ENCODE peak calls at places on chromosomes 2 and 18, in four cellular contexts. K is OCI-LY7, S is fibroblast of lung, R is coronary artery. B is an unnamed sample.

GRCh38 chr2:138059967-138060635 is 95.8 kb downstream of the HNMT start:
- DNase-seq in K (no peak), R (no peak), S (peak; percentile 75), B (no peak)

GRCh38 chr18:39326772-39327171 is 1761.2 kb upstream of the CELF4 start:
- DNase-seq in K (no peak), S (no peak), R (no peak), B (no peak)

GRCh38 chr2:221477697-221478096 is 94.4 kb downstream of the EPHA4 start:
- DNase-seq in R (no peak), K (no peak), S (no peak), B (no peak)

GRCh38 chr2:60520917-60521539 is 32.4 kb downstream of the BCL11A start:
- DNase-seq in S (no peak), R (no peak), K (no peak), B (no peak)

GRCh38 chr2:241659150-241659739 is 21.8 kb downstream of the ATG4B start:
- DNase-seq in K (peak; percentile 52), R (no peak), S (peak; percentile 82), B (peak; percentile 58)

GRCh38 chr2:55204536-55204935 is 27.6 kb downstream of the CLHC1 start:
- DNase-seq in K (no peak), R (no peak), S (no peak), B (no peak)

GRCh38 chr2:235314371-235314915 is 179.4 kb upstream of the AGAP1 start:
- DNase-seq in S (no peak), R (no peak), K (no peak), B (no peak)

GRCh38 chr2:237707859-237708398 is 80.5 kb downstream of the LRRFIP1 start:
- DNase-seq in S (peak; percentile 61), R (no peak), K (no peak), B (no peak)

GRCh38 chr18:11520536-11520935 is 88.9 kb upstream of the SLC35G4 start:
- DNase-seq in K (no peak), R (no peak), S (no peak), B (no peak)

GRCh38 chr2:240596080-240596460 is 9.5 kb downstream of the CAPN10 start:
- DNase-seq in S (no peak), R (no peak), K (no peak), B (no peak)

GRCh38 chr2:240597054-240597418 is 10.5 kb downstream of the CAPN10 start:
- DNase-seq in S (no peak), K (no peak), R (no peak), B (no peak)

GRCh38 chr2:240594511-240595380 is 8.2 kb downstream of the CAPN10 start:
- DNase-seq in S (no peak), K (no peak), R (no peak), B (no peak)

GRCh38 chr2:240596491-240596931 is 10.0 kb downstream of the CAPN10 start:
- DNase-seq in K (no peak), R (no peak), S (no peak), B (no peak)

DNA sequence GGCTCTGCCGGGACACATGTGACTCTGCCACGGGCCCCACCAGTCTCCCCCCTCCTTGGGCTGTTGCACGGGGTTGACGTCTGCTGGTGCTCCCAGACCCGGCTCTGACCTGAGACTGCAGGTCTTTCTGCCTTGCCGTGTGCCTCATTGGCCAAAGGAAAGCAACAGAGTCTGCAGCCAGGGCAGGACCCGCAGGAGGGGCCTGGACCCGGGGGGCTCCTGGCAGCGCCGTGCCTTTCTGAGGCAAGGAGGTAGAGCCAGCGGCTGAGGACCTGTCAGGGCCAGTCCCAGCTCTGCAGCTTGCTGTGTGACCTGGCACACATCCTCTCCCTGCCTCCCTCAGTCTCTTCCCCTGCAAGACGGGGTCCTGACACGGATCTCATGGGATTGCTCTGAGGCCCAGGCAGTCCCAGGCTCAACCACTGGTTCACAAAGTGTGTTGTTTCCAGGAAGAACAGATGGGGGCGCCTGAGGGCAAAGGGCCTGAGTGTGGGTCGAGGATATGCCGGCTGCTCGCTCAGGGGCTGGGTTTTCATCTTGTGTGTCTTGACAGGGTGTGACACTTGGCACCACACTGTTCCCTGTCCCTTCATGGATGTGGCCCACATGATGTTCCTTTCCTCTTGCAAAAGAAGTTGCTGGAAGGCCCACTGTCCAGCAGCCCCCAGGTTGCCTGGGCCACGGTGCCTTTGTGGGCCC is 9.0 kb downstream of the CAPN10 start:
- DNase-seq in K (peak; percentile 43), R (no peak), S (peak; percentile 19), B (peak; percentile 66)
- TF ChIP-seq CTCF in K (peak; percentile 73), R (no peak), S (peak; percentile 13), B (peak; percentile 62)

DNA sequence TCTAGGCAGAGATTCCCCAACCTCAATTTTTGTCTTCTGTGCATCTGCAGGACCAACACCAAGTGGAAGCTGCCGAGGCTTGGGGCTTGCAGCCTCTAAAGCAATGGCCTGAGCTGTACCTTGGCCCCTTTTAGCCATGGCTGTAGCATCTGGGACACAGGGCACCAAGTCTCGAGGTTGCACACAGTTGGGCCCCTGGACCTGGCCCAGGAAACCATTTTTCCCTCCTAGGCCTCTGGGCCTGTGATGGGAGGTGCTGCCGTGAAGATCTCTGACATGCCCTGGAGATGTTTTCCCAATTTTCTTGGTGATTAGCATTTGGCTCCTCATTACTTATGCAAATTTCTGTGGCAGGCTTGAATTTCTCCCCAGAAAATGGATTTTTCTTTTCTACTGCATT is 105.7 kb upstream of the LDAH start:
- DNase-seq in K (no peak), S (no peak), R (no peak), B (no peak)
- TF ChIP-seq CTCF in K (no peak), S (no peak), R (no peak), B (no peak)

GRCh38 chr2:24492283-24493272 is 1.5 kb downstream of the NCOA1 start:
- DNase-seq in K (no peak), S (peak; percentile 51), R (no peak), B (no peak)

GRCh38 chr2:24489942-24490673 is 946 bp upstream of the NCOA1 start:
- DNase-seq in K (no peak), S (peak; percentile 40), R (no peak), B (peak; percentile 27)

GRCh38 chr2:24491626-24492282 is 700 bp downstream of the NCOA1 start:
- DNase-seq in K (peak; percentile 54), S (peak; percentile 30), R (peak; percentile 78), B (peak; percentile 65)

GRCh38 chr2:24489465-24489864 is 1.6 kb upstream of the NCOA1 start:
- DNase-seq in S (no peak), K (no peak), R (no peak), B (no peak)

DNA sequence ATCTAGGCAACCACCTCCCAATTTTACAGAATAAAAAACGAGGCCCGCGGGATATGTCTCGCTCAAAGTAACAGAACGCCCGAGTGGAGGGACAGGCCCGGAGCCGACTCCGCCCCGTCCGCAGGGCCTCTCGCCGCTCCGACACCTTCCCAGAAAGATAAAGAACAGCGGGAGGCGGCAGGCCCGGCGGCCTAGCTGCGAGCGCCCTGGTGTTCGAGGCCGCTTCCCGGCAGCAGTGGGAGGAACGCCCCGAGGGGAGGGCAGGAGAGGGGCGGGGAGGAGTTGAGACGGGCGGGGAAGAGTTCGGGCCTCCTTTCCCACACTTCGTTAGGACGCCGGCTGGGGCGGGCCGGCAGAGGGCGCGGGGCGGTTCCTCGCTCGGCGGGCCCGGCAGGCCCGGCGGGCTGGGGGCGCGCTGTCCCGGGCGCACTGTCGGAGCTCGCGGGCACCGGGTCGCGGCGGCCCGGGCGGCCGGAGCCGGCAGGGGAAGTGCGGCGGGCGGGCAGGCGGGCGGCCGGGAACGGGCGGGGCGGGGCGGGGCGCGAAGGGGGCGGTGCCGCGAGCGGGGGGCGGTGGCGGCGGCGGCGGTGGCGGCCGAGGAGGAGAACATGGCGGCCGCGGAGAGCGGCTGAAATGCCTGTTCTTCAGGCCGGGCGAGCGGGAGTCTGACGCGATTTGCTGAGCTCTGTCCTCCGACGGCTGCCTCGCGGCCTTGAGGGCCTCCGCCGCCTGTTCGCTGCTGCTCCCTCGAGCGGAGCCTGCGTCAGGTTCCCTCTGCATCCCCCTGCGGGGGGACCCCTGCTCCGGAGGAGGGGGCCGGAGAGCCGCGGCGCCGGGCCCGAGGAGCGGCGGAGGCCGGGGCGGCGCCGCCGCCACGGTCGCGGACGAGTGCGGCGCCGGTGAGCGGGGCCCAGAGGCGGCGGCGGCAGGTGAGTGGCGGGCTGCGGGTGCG is at the start of gene NCOA1:
- DNase-seq in K (peak; percentile 90), S (peak; percentile 89), R (peak; percentile 93), B (peak; percentile 92)
- TF ChIP-seq CTCF in K (peak; percentile 4), S (no peak), R (no peak), B (no peak)

DNA sequence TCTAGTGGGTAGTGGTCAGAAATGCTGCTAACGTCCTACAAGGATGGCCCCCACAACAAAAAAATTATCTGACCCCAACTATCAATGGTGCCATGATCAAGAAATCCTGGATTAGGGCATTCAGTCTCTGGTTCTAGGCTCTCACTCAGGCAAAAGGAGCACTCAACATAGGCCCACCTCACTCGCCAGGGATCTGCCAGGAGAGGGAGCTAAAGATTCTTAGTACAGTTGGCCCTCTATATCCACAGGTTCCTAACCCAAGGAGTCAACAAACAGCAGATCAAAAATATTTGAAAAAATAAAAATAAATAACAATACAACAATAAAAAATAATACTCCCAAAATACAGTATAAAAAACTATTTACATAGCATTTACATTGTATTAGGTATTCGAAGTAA is 10.0 kb downstream of the SLC4A5 start:
- DNase-seq in K (peak; percentile 36), R (no peak), S (peak; percentile 36), B (peak; percentile 43)
- TF ChIP-seq CTCF in K (peak; percentile 71), R (no peak), S (peak; percentile 52), B (peak; percentile 44)

GRCh38 chr18:42029100-42029499 is 74.1 kb downstream of the PIK3C3 start:
- DNase-seq in S (no peak), K (no peak), R (no peak), B (no peak)

GRCh38 chr18:42033137-42033810 is 78.2 kb downstream of the PIK3C3 start:
- DNase-seq in S (no peak), K (no peak), R (no peak), B (no peak)

GRCh38 chr18:42028232-42028832 is 73.3 kb downstream of the PIK3C3 start:
- DNase-seq in R (no peak), K (peak; percentile 5), S (peak; percentile 47), B (peak; percentile 41)

GRCh38 chr18:42032447-42032846 is 77.4 kb downstream of the PIK3C3 start:
- DNase-seq in K (no peak), R (no peak), S (no peak), B (no peak)

GRCh38 chr18:42030586-42031182 is 75.7 kb downstream of the PIK3C3 start:
- DNase-seq in R (no peak), S (no peak), K (peak; percentile 0), B (no peak)
- TF ChIP-seq CTCF in R (no peak), S (peak; percentile 51), K (peak; percentile 47), B (no peak)